ENCODE peak calls at places on chromosome 20, in five cellular contexts. I is GM12878, E is GM12891, P is GM12892, G is K562. R is an unnamed sample.
A peak's percentile ranks its signal among the peaks of the same experiment; 100 is the strongest.

GRCh38 chr20:4217349-4217761 is 202.0 kb upstream of the RNF24 start:
- DNase-seq in I (no peak), E (no peak), P (no peak), G (no peak), R (peak; percentile 31)

GRCh38 chr20:35145141-35145564 is 2.0 kb downstream of the EDEM2 start:
- DNase-seq in P (no peak), E (peak; percentile 40), G (peak; percentile 60), I (peak; percentile 23), R (no peak)

GRCh38 chr20:36468149-36469000 is 72.9 kb upstream of the MYL9 start:
- DNase-seq in P (no peak), G (no peak), E (no peak), I (no peak), R (no peak)

GRCh38 chr20:17542993-17543412 is 11.8 kb upstream of the BFSP1 start:
- DNase-seq in E (no peak), P (no peak), I (no peak), G (no peak), R (no peak)

GRCh38 chr20:17610566-17611289 is 40.9 kb downstream of the DSTN start:
- DNase-seq in I (no peak), G (no peak), E (peak; percentile 22), P (no peak), R (peak; percentile 84)

GRCh38 chr20:4916991-4917881 is 84.1 kb downstream of the SLC23A2 start:
- DNase-seq in E (no peak), I (no peak), G (no peak), P (no peak), R (no peak)

GRCh38 chr20:41046716-41047115 is 18.1 kb downstream of the TOP1 start:
- DNase-seq in P (no peak), I (no peak), E (no peak), G (no peak), R (no peak)

GRCh38 chr20:52619671-52620070 is 352.5 kb upstream of the TSHZ2 start:
- DNase-seq in G (no peak), E (no peak), I (no peak), P (no peak), R (no peak)

GRCh38 chr20:24764027-24764797 is 184.9 kb upstream of the CST7 start:
- DNase-seq in G (no peak), I (no peak), E (no peak), P (no peak), R (peak; percentile 54)

GRCh38 chr20:25741088-25741487 is 44.4 kb upstream of the ZNF337 start:
- DNase-seq in I (no peak), E (no peak), P (no peak), G (no peak), R (no peak)

GRCh38 chr20:13857304-13857703 is 72.5 kb downstream of the NDUFAF5 start:
- DNase-seq in P (no peak), I (no peak), E (no peak), G (no peak), R (no peak)

GRCh38 chr20:36875702-36876472 is at the start of gene TLDC2:
- DNase-seq in P (no peak), E (no peak), G (no peak), I (no peak), R (peak; percentile 58)

GRCh38 chr20:58239216-58239615 is 10.8 kb upstream of the ANKRD60 start:
- DNase-seq in E (no peak), P (no peak), I (no peak), G (no peak), R (no peak)

GRCh38 chr20:54095824-54096223 is 25.4 kb upstream of the BCAS1 start:
- DNase-seq in P (no peak), G (no peak), E (no peak), I (no peak), R (no peak)

GRCh38 chr20:36462440-36463211 is 78.7 kb upstream of the MYL9 start:
- DNase-seq in E (no peak), G (no peak), I (no peak), P (no peak), R (peak; percentile 87)

GRCh38 chr20:3658019-3658707 is 5.0 kb downstream of the GFRA4 start:
- DNase-seq in I (no peak), P (no peak), G (no peak), E (no peak), R (peak; percentile 34)

GRCh38 chr20:4065405-4065841 is 50.1 kb upstream of the RNF24 start:
- DNase-seq in G (no peak), I (no peak), P (no peak), E (no peak), R (no peak)

GRCh38 chr20:61808497-61808896 is 257.2 kb downstream of the TAF4 start:
- DNase-seq in E (no peak), P (no peak), I (no peak), G (no peak), R (peak; percentile 56)

GRCh38 chr20:57434390-57434700 is 43.1 kb downstream of the RBM38 start:
- DNase-seq in E (no peak), P (no peak), G (no peak), I (no peak), R (peak; percentile 85)

GRCh38 chr20:53077373-53078205 is 105.4 kb downstream of the TSHZ2 start:
- DNase-seq in I (no peak), E (no peak), G (no peak), P (no peak), R (no peak)

GRCh38 chr20:38806855-38807655 is 1.6 kb downstream of the PPP1R16B start:
- DNase-seq in G (no peak), P (peak; percentile 32), I (no peak), E (no peak), R (peak; percentile 83)

GRCh38 chr20:51469046-51469445 is 73.5 kb downstream of the NFATC2 start:
- DNase-seq in E (no peak), P (no peak), G (no peak), I (no peak), R (peak; percentile 34)

GRCh38 chr20:14757728-14758127 is 420.3 kb upstream of the FLRT3 start:
- DNase-seq in G (no peak), I (no peak), P (no peak), E (no peak), R (no peak)

GRCh38 chr20:8805737-8806442 is 263.0 kb upstream of the PLCB4 start:
- DNase-seq in P (no peak), E (no peak), G (no peak), I (no peak), R (no peak)

GRCh38 chr20:1500496-1500895 is 9.3 kb upstream of the SIRPB2 start:
- DNase-seq in I (no peak), P (no peak), G (no peak), E (no peak), R (no peak)

GRCh38 chr20:1108437-1108920 is 9.9 kb upstream of the PSMF1 start:
- DNase-seq in G (peak; percentile 61), P (peak; percentile 32), I (no peak), E (no peak), R (peak; percentile 81)

GRCh38 chr20:10469599-10469998 is 34.5 kb downstream of the SLX4IP start:
- DNase-seq in E (no peak), P (no peak), G (peak; percentile 38), I (no peak), R (no peak)

GRCh38 chr20:2299301-2299700 is 3.5 kb downstream of the TGM3 start:
- DNase-seq in I (no peak), G (no peak), E (no peak), P (no peak), R (peak; percentile 92)

GRCh38 chr20:57811373-57812020 is 101.7 kb upstream of the PMEPA1 start:
- DNase-seq in E (no peak), G (no peak), P (no peak), I (no peak), R (peak; percentile 31)

GRCh38 chr20:5168582-5169396 is 42.0 kb downstream of the CDS2 start:
- DNase-seq in P (no peak), E (no peak), G (no peak), I (no peak), R (no peak)

GRCh38 chr20:33732166-33732970 is 572 bp downstream of the ZNF341 start:
- DNase-seq in I (peak; percentile 32), P (peak; percentile 49), E (peak; percentile 32), G (peak; percentile 84), R (peak; percentile 99)

GRCh38 chr20:25061103-25061799 is 3.3 kb upstream of the ACSS1 start:
- DNase-seq in P (no peak), G (no peak), E (no peak), I (no peak), R (peak; percentile 43)

GRCh38 chr20:18909254-18909653 is 95.7 kb downstream of the SCP2D1 start:
- DNase-seq in G (no peak), I (no peak), E (no peak), P (no peak), R (no peak)

DNA sequence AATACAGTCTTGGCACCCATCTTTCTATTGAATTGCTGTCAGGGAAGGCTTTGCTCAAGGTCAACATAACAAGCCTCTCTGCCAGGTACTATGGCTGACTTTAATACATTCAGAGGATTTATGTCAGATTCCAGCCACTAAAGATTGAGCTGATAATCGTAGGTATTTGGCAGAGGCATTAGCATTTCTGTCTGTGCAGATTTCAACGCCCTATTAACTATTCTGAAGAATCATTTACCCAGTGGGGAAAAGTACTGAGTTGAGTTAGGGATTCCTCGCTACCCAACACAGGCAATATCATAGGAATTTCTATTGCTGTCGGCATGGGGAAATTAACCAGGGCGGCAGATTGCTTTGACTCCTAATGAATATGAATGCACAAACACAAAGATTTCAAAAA is 233.7 kb upstream of the SPTLC3 start:
- DNase-seq in I (no peak), G (no peak), E (no peak), P (no peak), R (no peak)
- TF ChIP-seq POLR2AphosphoS5 in I (no peak), G (no peak), E (no peak), P (no peak), R (no peak)

GRCh38 chr20:23143098-23143497 is 57.0 kb upstream of the CD93 start:
- DNase-seq in I (no peak), G (peak; percentile 67), E (no peak), P (no peak), R (no peak)

GRCh38 chr20:23143986-23144695 is 58.0 kb upstream of the CD93 start:
- DNase-seq in P (no peak), E (no peak), I (no peak), G (no peak), R (no peak)

GRCh38 chr20:23145281-23145700 is 59.2 kb upstream of the CD93 start:
- DNase-seq in P (no peak), I (no peak), E (no peak), G (no peak), R (no peak)

GRCh38 chr20:23146111-23146640 is 60.1 kb upstream of the CD93 start:
- DNase-seq in I (no peak), E (no peak), G (no peak), P (no peak), R (no peak)

GRCh38 chr20:23144856-23145255 is 58.7 kb upstream of the CD93 start:
- DNase-seq in P (no peak), G (no peak), E (no peak), I (no peak), R (no peak)
- TF ChIP-seq POLR2AphosphoS5 in P (no peak), G (no peak), E (no peak), I (no peak), R (no peak)

GRCh38 chr20:63377256-63378114 is 16.3 kb upstream of the CHRNA4 start:
- DNase-seq in E (no peak), I (no peak), P (no peak), G (no peak), R (no peak)
- TF ChIP-seq POLR2AphosphoS5 in E (no peak), I (no peak), P (no peak), G (no peak), R (no peak)

DNA sequence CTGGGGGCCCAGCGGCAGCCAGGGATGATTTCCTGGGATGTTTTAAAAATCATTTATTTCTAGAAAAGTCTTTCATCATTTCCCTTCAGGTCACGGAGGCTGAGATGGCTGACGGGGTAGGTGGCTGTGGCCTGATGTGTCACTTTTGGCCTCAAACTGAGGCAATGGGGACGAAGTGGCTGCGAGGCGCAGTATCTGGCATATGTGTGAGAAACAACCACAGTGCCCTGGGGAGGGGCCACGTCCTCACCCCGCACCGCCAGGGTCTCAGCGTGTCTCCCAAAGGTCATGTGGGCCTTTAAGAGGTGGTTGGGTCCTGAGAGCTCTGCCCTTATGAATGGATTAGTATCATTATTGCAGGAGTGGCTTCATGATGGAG is 120.0 kb downstream of the CEBPB start:
- DNase-seq in G (no peak), I (no peak), P (no peak), E (no peak), R (peak; percentile 66)
- TF ChIP-seq POLR2AphosphoS5 in G (no peak), I (no peak), P (no peak), E (no peak), R (no peak)